ENCODE peak calls at places on chromosomes 13 and 19, in ten cellular contexts. M, Y, B, R, S, Z, X, K, A and O are unnamed samples.
A peak's percentile ranks its signal among the peaks of the same experiment; 100 is the strongest.

GRCh38 chr13:73722120-73722519 is 412.1 kb downstream of the KLF12 start:
- DNase-seq in Y (no peak), R (no peak), X (no peak), K (no peak), S (peak; percentile 58), M (no peak), A (no peak), B (no peak), Z (no peak), O (no peak)

GRCh38 chr13:110548891-110549794 is 12.4 kb downstream of the RAB20 start:
- DNase-seq in A (no peak), S (no peak), Y (no peak), K (no peak), X (no peak), M (no peak), Z (no peak), R (no peak), B (no peak), O (no peak)

GRCh38 chr13:30752201-30752797 is 17.0 kb downstream of the ALOX5AP start:
- DNase-seq in A (no peak), S (no peak), M (no peak), Y (peak; percentile 27), B (no peak), X (no peak), Z (no peak), R (no peak), K (no peak), O (no peak)

GRCh38 chr13:91142572-91142971 is 204.9 kb upstream of the MIR17HG start:
- DNase-seq in X (no peak), K (peak; percentile 7), Z (no peak), M (no peak), B (no peak), A (no peak), R (no peak), S (no peak), Y (no peak), O (no peak)

GRCh38 chr19:55620410-55620809 is 4.0 kb downstream of the ZNF784 start:
- DNase-seq in X (no peak), B (no peak), K (no peak), Z (no peak), M (no peak), A (no peak), S (no peak), Y (no peak), R (no peak), O (no peak)

GRCh38 chr13:30235206-30235605 is 72.1 kb downstream of the KATNAL1 start:
- DNase-seq in Y (no peak), B (no peak), X (no peak), K (no peak), M (no peak), R (no peak), Z (no peak), A (no peak), S (no peak), O (no peak)

GRCh38 chr13:46321494-46322225 is 65.4 kb downstream of the RUBCNL start:
- DNase-seq in K (peak; percentile 36), R (no peak), M (peak; percentile 52), Y (peak; percentile 34), Z (no peak), X (peak; percentile 63), S (peak; percentile 68), B (no peak), A (peak; percentile 57), O (peak; percentile 49)

GRCh38 chr13:24632382-24633121 is 47.7 kb upstream of the ATP12A start:
- DNase-seq in S (no peak), R (no peak), Y (no peak), X (no peak), B (no peak), M (no peak), A (no peak), Z (no peak), K (no peak), O (no peak)

GRCh38 chr19:13255041-13255718 is 105.0 kb downstream of the IER2 start:
- DNase-seq in S (no peak), A (no peak), R (no peak), K (no peak), B (no peak), Y (no peak), M (no peak), X (no peak), Z (no peak), O (no peak)

GRCh38 chr13:37109080-37109678 is 3.7 kb upstream of the CSNK1A1L start:
- DNase-seq in R (no peak), A (no peak), X (no peak), Y (peak; percentile 23), K (peak; percentile 56), Z (no peak), M (no peak), S (peak; percentile 58), B (no peak), O (peak; percentile 60)

GRCh38 chr13:92574499-92574898 is 652.1 kb upstream of the GPC6 start:
- DNase-seq in S (no peak), Y (no peak), X (no peak), Z (no peak), B (no peak), M (no peak), K (no peak), A (no peak), R (no peak), O (no peak)

GRCh38 chr19:10228925-10229324 is 2.2 kb downstream of the S1PR2 start:
- DNase-seq in S (peak; percentile 87), R (no peak), M (no peak), Z (no peak), B (no peak), A (no peak), X (peak; percentile 47), K (peak; percentile 52), Y (peak; percentile 24), O (no peak)

GRCh38 chr13:66364346-66364745 is 865.8 kb downstream of the PCDH9 start:
- DNase-seq in Z (no peak), M (no peak), X (no peak), R (no peak), K (no peak), B (no peak), A (no peak), S (no peak), Y (no peak), O (no peak)

GRCh38 chr19:30284209-30284608 is 88.0 kb upstream of the ZNF536 start:
- DNase-seq in M (no peak), Z (no peak), A (no peak), K (no peak), B (no peak), R (no peak), Y (no peak), S (no peak), X (no peak), O (no peak)

GRCh38 chr13:109465151-109465550 is 321.2 kb downstream of the IRS2 start:
- DNase-seq in B (no peak), R (no peak), X (no peak), A (no peak), S (no peak), K (no peak), M (no peak), Z (no peak), Y (no peak), O (no peak)

GRCh38 chr13:28326081-28326480 is 168.8 kb downstream of the FLT1 start:
- DNase-seq in A (no peak), B (no peak), X (no peak), M (no peak), Z (no peak), R (no peak), S (no peak), Y (no peak), K (no peak), O (no peak)

GRCh38 chr19:57759096-57759495 is 10.4 kb upstream of the ZNF586 start:
- DNase-seq in M (no peak), B (no peak), A (no peak), X (no peak), Z (no peak), K (no peak), Y (no peak), S (no peak), R (no peak), O (no peak)

GRCh38 chr13:51797664-51798488 is 6.1 kb downstream of the DHRS12 start:
- DNase-seq in A (peak; percentile 49), K (peak; percentile 42), Z (no peak), B (peak; percentile 56), Y (no peak), M (no peak), S (peak; percentile 87), X (peak; percentile 64), R (no peak), O (no peak)

GRCh38 chr13:20580257-20580656 is 13.3 kb downstream of the IFT88 start:
- DNase-seq in X (no peak), R (no peak), B (no peak), Z (no peak), K (no peak), M (no peak), Y (no peak), S (no peak), A (no peak), O (no peak)

GRCh38 chr13:47334173-47334572 is 437.3 kb upstream of the HTR2A start:
- DNase-seq in R (no peak), S (no peak), K (no peak), A (no peak), Z (no peak), B (no peak), X (no peak), M (no peak), Y (no peak), O (no peak)

GRCh38 chr13:75329723-75330122 is 152.2 kb downstream of the TBC1D4 start:
- DNase-seq in A (no peak), R (no peak), M (no peak), X (no peak), B (no peak), Y (no peak), K (no peak), Z (no peak), S (no peak), O (no peak)

GRCh38 chr13:26050568-26051230 is 1.1 kb downstream of the SHISA2 start:
- DNase-seq in X (no peak), Z (no peak), S (peak; percentile 79), K (no peak), R (no peak), M (no peak), A (no peak), Y (no peak), B (peak; percentile 31), O (peak; percentile 62)

GRCh38 chr13:90533866-90534265 is 813.6 kb upstream of the MIR17HG start:
- DNase-seq in B (no peak), K (no peak), X (no peak), Y (no peak), A (no peak), S (no peak), R (no peak), Z (no peak), M (no peak), O (no peak)

GRCh38 chr13:99980201-99981114 is 1.1 kb upstream of the ZIC2 start:
- DNase-seq in R (peak; percentile 41), Z (no peak), K (peak; percentile 86), M (no peak), X (peak; percentile 44), Y (no peak), A (no peak), S (peak; percentile 85), B (no peak), O (peak; percentile 46)

GRCh38 chr13:88908896-88909535 is 1237.8 kb downstream of the SLITRK5 start:
- DNase-seq in B (no peak), X (no peak), M (no peak), A (no peak), R (no peak), K (no peak), Y (no peak), S (no peak), Z (no peak), O (peak; percentile 39)

GRCh38 chr13:32142956-32143375 is 111.4 kb downstream of the FRY start:
- DNase-seq in A (no peak), S (peak; percentile 82), X (no peak), Y (no peak), M (no peak), R (no peak), K (no peak), Z (no peak), B (no peak), O (no peak)

GRCh38 chr19:31160346-31160926 is 188.8 kb downstream of the TSHZ3 start:
- DNase-seq in A (no peak), X (no peak), Y (no peak), K (no peak), M (no peak), B (no peak), S (no peak), Z (no peak), R (no peak), O (no peak)

GRCh38 chr13:94309997-94310842 is 169.3 kb downstream of the DCT start:
- DNase-seq in S (no peak), B (no peak), M (no peak), X (no peak), R (no peak), K (no peak), Z (no peak), A (no peak), Y (no peak), O (no peak)